ENCODE peak calls at places on chromosomes 7 and 10, in seven cellular contexts. T is OCI-LY7, L is tibial artery, S is IMR-90, I is A549, R is AG10803, B is esophagus squamous epithelium. K is an unnamed sample.

GRCh38 chr10:1217237-1217587 is 161.0 kb downstream of the WDR37 start:
- DNase-seq in R (no peak), I (no peak), L (no peak), T (no peak), S (no peak), B (no peak), K (no peak)

GRCh38 chr7:41006591-41006990 is 696.3 kb downstream of the INHBA start:
- DNase-seq in I (peak; percentile 8), R (peak; percentile 59), T (no peak), L (no peak), B (no peak), S (peak; percentile 44), K (no peak)

GRCh38 chr7:47513741-47514241 is 68.1 kb downstream of the TNS3 start:
- DNase-seq in L (peak; percentile 24), I (no peak), B (no peak), S (peak; percentile 93), T (no peak), R (peak; percentile 92), K (no peak)

GRCh38 chr7:106717997-106718871 is 57.3 kb upstream of the CCDC71L start:
- DNase-seq in L (peak; percentile 34), I (peak; percentile 51), R (peak; percentile 99), T (peak; percentile 43), B (peak; percentile 9), S (peak; percentile 98), K (peak; percentile 80)

GRCh38 chr7:74488518-74488917 is 34.8 kb downstream of the GTF2IRD1 start:
- DNase-seq in L (no peak), S (no peak), T (no peak), R (no peak), B (no peak), I (no peak), K (no peak)

GRCh38 chr7:106111671-106112117 is 418 bp downstream of the SYPL1 start:
- DNase-seq in T (peak; percentile 65), I (peak; percentile 78), B (no peak), L (peak; percentile 58), R (peak; percentile 74), S (no peak), K (peak; percentile 84)

GRCh38 chr10:30557884-30558283 is 71.7 kb downstream of the LYZL2 start:
- DNase-seq in L (no peak), T (no peak), R (peak; percentile 44), S (peak; percentile 47), B (no peak), I (peak; percentile 89), K (no peak)

GRCh38 chr10:930415-931325 is 835 bp downstream of the LARP4B start:
- DNase-seq in S (peak; percentile 30), B (no peak), L (no peak), R (peak; percentile 51), T (peak; percentile 52), I (peak; percentile 56), K (peak; percentile 48)

GRCh38 chr7:47497367-47498096 is 84.4 kb downstream of the TNS3 start:
- DNase-seq in R (no peak), S (no peak), B (no peak), T (peak; percentile 87), L (no peak), I (no peak), K (peak; percentile 60)

GRCh38 chr10:23693895-23694294 is 255.0 kb downstream of the OTUD1 start:
- DNase-seq in S (no peak), T (no peak), R (no peak), B (no peak), L (no peak), I (no peak), K (peak; percentile 1)

GRCh38 chr10:117431160-117431559 is 55.9 kb upstream of the PDZD8 start:
- DNase-seq in T (no peak), B (no peak), S (no peak), L (no peak), I (peak; percentile 53), R (peak; percentile 86), K (no peak)
- TF ChIP-seq CTCF in T (no peak), B (peak; percentile 24), S (no peak), L (no peak), I (peak; percentile 53), R (peak; percentile 76), K (no peak)

GRCh38 chr10:12876266-12876665 is 125.2 kb downstream of the CCDC3 start:
- DNase-seq in B (no peak), I (no peak), T (no peak), S (no peak), L (no peak), R (no peak), K (no peak)

GRCh38 chr10:12872577-12872976 is 128.9 kb downstream of the CCDC3 start:
- DNase-seq in I (no peak), B (no peak), R (no peak), T (no peak), S (no peak), L (no peak), K (no peak)

GRCh38 chr10:12875100-12875499 is 126.4 kb downstream of the CCDC3 start:
- DNase-seq in S (peak; percentile 33), R (no peak), T (no peak), I (no peak), L (peak; percentile 69), B (no peak), K (no peak)

GRCh38 chr10:12874501-12874900 is 127.0 kb downstream of the CCDC3 start:
- DNase-seq in S (no peak), T (no peak), R (no peak), L (no peak), B (no peak), I (no peak), K (no peak)

GRCh38 chr10:12873172-12873571 is 128.3 kb downstream of the CCDC3 start:
- DNase-seq in B (no peak), I (no peak), S (no peak), R (no peak), T (no peak), L (no peak), K (no peak)
- H3K4me3 ChIP-seq in B (no peak overlapping the region), I (no peak overlapping the region), S (no peak overlapping the region), R (no peak overlapping the region), T (no peak overlapping the region), L (no peak overlapping the region), K (no peak overlapping the region)

DNA sequence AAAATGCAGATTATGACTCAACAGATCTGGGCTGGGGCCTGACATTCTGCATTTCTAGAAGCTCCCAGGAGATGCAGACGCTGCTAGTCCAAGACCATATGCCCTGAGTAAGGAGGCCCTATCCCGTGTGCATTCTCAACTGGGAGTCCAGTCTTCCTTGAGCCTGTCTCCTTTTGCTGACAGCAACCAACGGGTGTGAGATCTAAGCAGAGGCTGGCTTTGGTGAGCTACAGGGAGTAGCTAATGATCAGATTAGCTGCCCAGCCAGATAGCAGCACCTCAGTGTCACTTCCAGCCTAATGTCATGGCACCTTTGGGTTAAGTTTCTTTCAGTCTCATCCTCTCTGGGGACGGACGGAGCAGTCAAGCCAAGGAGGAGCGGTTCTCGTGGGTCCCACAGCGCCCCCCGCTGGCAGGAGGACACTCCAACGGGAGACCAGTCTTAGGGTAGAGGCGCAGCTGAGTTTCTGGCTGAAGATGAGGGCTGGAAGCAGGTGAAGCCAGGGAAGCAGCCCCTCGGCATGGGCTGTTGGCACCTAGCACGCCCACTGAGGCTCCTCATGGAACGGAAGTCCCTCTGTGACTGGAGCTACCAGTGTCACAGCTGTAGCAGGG is 154.0 kb downstream of the CCDC3 start:
- DNase-seq in I (peak; percentile 56), R (no peak), B (no peak), L (no peak), S (no peak), T (peak; percentile 54), K (no peak)
- TF ChIP-seq CTCF in I (peak; percentile 26), R (peak; percentile 14), B (peak; percentile 14), L (no peak), S (peak; percentile 19), T (peak; percentile 82), K (peak; percentile 63)

GRCh38 chr10:131905279-131905595 is 4.4 kb downstream of the PPP2R2D start:
- DNase-seq in I (no peak), R (no peak), T (no peak), L (no peak), S (no peak), B (no peak), K (no peak)

GRCh38 chr10:131901181-131901829 is 497 bp downstream of the PPP2R2D start:
- DNase-seq in R (peak; percentile 36), T (peak; percentile 66), L (peak; percentile 38), I (no peak), S (peak; percentile 4), B (no peak), K (peak; percentile 77)

GRCh38 chr10:131902211-131902610 is 1.4 kb downstream of the PPP2R2D start:
- DNase-seq in S (no peak), L (no peak), T (peak; percentile 24), B (no peak), R (no peak), I (no peak), K (no peak)

GRCh38 chr10:131900350-131901152 is at the start of gene PPP2R2D:
- DNase-seq in I (peak; percentile 93), B (peak; percentile 62), L (peak; percentile 91), S (peak; percentile 83), T (peak; percentile 95), R (peak; percentile 84), K (peak; percentile 94)

GRCh38 chr10:131902691-131903090 is 1.9 kb downstream of the PPP2R2D start:
- DNase-seq in T (no peak), R (no peak), B (no peak), L (no peak), I (no peak), S (no peak), K (no peak)
- H3K4me3 ChIP-seq in T (peak overlapping the region; percentile 93), R (peak overlapping the region; percentile 5), B (peak overlapping the region; percentile 86), L (peak overlapping the region; percentile 96), I (peak overlapping the region; percentile 98), S (no peak overlapping the region), K (no peak overlapping the region)

GRCh38 chr7:113404245-113404644 is 285.9 kb upstream of the SMIM30 start:
- DNase-seq in B (no peak), L (no peak), T (peak; percentile 7), S (no peak), I (peak; percentile 9), R (no peak), K (no peak)
- TF ChIP-seq CTCF in B (peak; percentile 13), L (no peak), T (peak; percentile 76), S (no peak), I (peak; percentile 6), R (no peak), K (peak; percentile 46)

K was measured in GM06990.